ENCODE peak calls at places on chromosomes 4 and X, in nine cellular contexts. D, H, R, N, J, E, U, B and T are unnamed samples.

GRCh38 chr4:102843273-102843672 is 15.9 kb upstream of the UBE2D3 start:
- DNase-seq in N (no peak), E (peak), D (no peak), J (no peak), R (no peak), U (no peak), H (no peak), B (no peak), T (no peak)

GRCh38 chrX:74015379-74016019 is 288.5 kb upstream of the ZCCHC13 start:
- DNase-seq in R (peak), H (peak), J (peak), B (peak), U (peak), E (peak), D (peak), N (peak), T (no peak)

GRCh38 chr4:6200011-6200921 is at the start of gene JAKMIP1:
- DNase-seq in U (no peak), J (peak), D (peak), R (no peak), N (peak), H (peak), B (peak), E (peak), T (peak)

GRCh38 chr4:52711271-52711670 is 40.0 kb downstream of the ERVMER34-1 start:
- DNase-seq in D (peak), N (no peak), U (no peak), B (no peak), J (no peak), H (no peak), R (no peak), E (no peak), T (no peak)

GRCh38 chrX:47384502-47384901 is 14.1 kb downstream of the ZNF157 start:
- DNase-seq in R (peak), J (peak), E (peak), B (peak), U (peak), D (peak), H (peak), N (peak), T (no peak)

GRCh38 chr4:173347467-173347866 is 13.3 kb upstream of the HMGB2 start:
- DNase-seq in E (no peak), U (no peak), D (no peak), B (no peak), N (no peak), R (no peak), H (no peak), J (no peak), T (no peak)

GRCh38 chr4:25807101-25807728 is 55.6 kb downstream of the SEL1L3 start:
- DNase-seq in N (no peak), B (no peak), R (no peak), U (no peak), J (no peak), E (no peak), H (no peak), D (no peak), T (no peak)

GRCh38 chr4:32519060-32519459 is 1798.9 kb downstream of the PCDH7 start:
- DNase-seq in J (no peak), H (peak), U (no peak), E (no peak), D (no peak), B (no peak), R (no peak), N (peak), T (no peak)

GRCh38 chrX:13938053-13938765 is 91.5 kb downstream of the GEMIN8 start:
- DNase-seq in B (peak), E (peak), U (no peak), D (peak), J (no peak), N (no peak), H (no peak), R (peak), T (no peak)

GRCh38 chrX:73562986-73563739 is at the start of gene CHIC1:
- DNase-seq in D (peak), R (peak), J (peak), B (peak), E (peak), U (peak), H (peak), N (peak), T (peak)

GRCh38 chrX:123203772-123204171 is 19.7 kb downstream of the GRIA3 start:
- DNase-seq in B (no peak), N (no peak), D (no peak), J (no peak), U (no peak), E (no peak), R (no peak), H (no peak), T (no peak)